ENCODE peak calls at places on chromosome 11, in eight cellular contexts. G, V, O, B, Q, F, I and D are unnamed samples.

GRCh38 chr11:95087171-95087570 is 2.5 kb upstream of the ENDOD1 start:
- DNase-seq in I (no peak), O (no peak), Q (no peak), V (peak; percentile 18), B (no peak), G (no peak), F (no peak), D (no peak)

GRCh38 chr11:45894555-45895247 is 9.2 kb downstream of the MAPK8IP1 start:
- DNase-seq in V (no peak), I (no peak), Q (no peak), B (no peak), F (no peak), O (no peak), G (no peak), D (no peak)

GRCh38 chr11:35590412-35590811 is 27.8 kb upstream of the FJX1 start:
- DNase-seq in V (no peak), O (no peak), I (no peak), B (no peak), F (no peak), Q (no peak), G (no peak), D (no peak)

GRCh38 chr11:125959511-125959910 is 13.7 kb downstream of the VSIG10L2 start:
- DNase-seq in V (no peak), G (no peak), B (no peak), Q (no peak), F (no peak), O (no peak), I (no peak), D (no peak)

GRCh38 chr11:86735462-86736302 is 63.3 kb upstream of the ME3 start:
- DNase-seq in F (no peak), Q (peak; percentile 83), I (no peak), G (no peak), B (no peak), V (no peak), O (peak; percentile 74), D (no peak)

GRCh38 chr11:119560291-119560690 is 137.3 kb upstream of the THY1 start:
- DNase-seq in V (no peak), G (no peak), I (no peak), O (no peak), F (no peak), B (no peak), Q (no peak), D (no peak)

GRCh38 chr11:34417203-34417602 is 21.5 kb upstream of the CAT start:
- DNase-seq in V (no peak), B (no peak), G (no peak), F (no peak), Q (no peak), O (no peak), I (no peak), D (no peak)

GRCh38 chr11:120272303-120272702 is 32.4 kb downstream of the POU2F3 start:
- DNase-seq in Q (peak; percentile 48), I (no peak), O (peak; percentile 95), V (no peak), F (no peak), B (no peak), G (no peak), D (no peak)

GRCh38 chr11:569273-569885 is 6.9 kb upstream of the PHRF1 start:
- DNase-seq in G (no peak), I (peak; percentile 41), V (no peak), B (no peak), F (no peak), O (no peak), Q (no peak), D (no peak)

GRCh38 chr11:46308632-46309419 is 31.4 kb downstream of the CREB3L1 start:
- DNase-seq in O (peak; percentile 46), V (peak; percentile 75), F (peak; percentile 60), G (peak; percentile 61), I (peak; percentile 80), B (no peak), Q (peak; percentile 70), D (peak; percentile 50)